ENCODE peak calls at places on chromosomes 2 and 18, in ten cellular contexts. One of them, this sample, is unnamed.
A peak's percentile ranks its signal among the peaks of the same experiment; 100 is the strongest.

GRCh38 chr18:36942264-36942663 is 113.3 kb downstream of the KIAA1328 start:
- DNase-seq in AG08395: peak; percentile 25
- DNase-seq in activated CD8-positive, alpha-beta memory T cell treated with anti-CD3 and anti-CD28 coated beads, Interleukin-2, amount 50 U/mL, for 4 hours: no peak
- DNase-seq in ovary: no peak
- DNase-seq in stimulated activated CD8-positive, alpha-beta memory T cell treated with anti-CD3 and anti-CD28 coated beads, Interleukin-2, amount 100 ng/mL, for 48 hours: no peak
- DNase-seq in NCI-H2081: peak; percentile 34
- DNase-seq in bronchial epithelial cell: peak; percentile 45
- DNase-seq in lower leg skin: no peak
- DNase-seq in tibial nerve: no peak
- DNase-seq in aorta: no peak
- DNase-seq in this sample: no peak

GRCh38 chr2:175854665-175855064 is 147.4 kb downstream of the LNPK start:
- DNase-seq in AG08395: peak; percentile 52
- DNase-seq in activated CD8-positive, alpha-beta memory T cell treated with anti-CD3 and anti-CD28 coated beads, Interleukin-2, amount 50 U/mL, for 4 hours: no peak
- DNase-seq in ovary: no peak
- DNase-seq in stimulated activated CD8-positive, alpha-beta memory T cell treated with anti-CD3 and anti-CD28 coated beads, Interleukin-2, amount 100 ng/mL, for 48 hours: no peak
- DNase-seq in NCI-H2081: peak; percentile 24
- DNase-seq in bronchial epithelial cell: no peak
- DNase-seq in lower leg skin: no peak
- DNase-seq in tibial nerve: no peak
- DNase-seq in aorta: no peak
- DNase-seq in this sample: no peak

GRCh38 chr2:233059797-233060499 is at the start of gene INPP5D:
- DNase-seq in AG08395: no peak
- DNase-seq in activated CD8-positive, alpha-beta memory T cell treated with anti-CD3 and anti-CD28 coated beads, Interleukin-2, amount 50 U/mL, for 4 hours: peak; percentile 66
- DNase-seq in ovary: no peak
- DNase-seq in stimulated activated CD8-positive, alpha-beta memory T cell treated with anti-CD3 and anti-CD28 coated beads, Interleukin-2, amount 100 ng/mL, for 48 hours: no peak
- DNase-seq in NCI-H2081: no peak
- DNase-seq in bronchial epithelial cell: no peak
- DNase-seq in lower leg skin: peak; percentile 88
- DNase-seq in tibial nerve: no peak
- DNase-seq in aorta: peak; percentile 74
- DNase-seq in this sample: peak; percentile 48

GRCh38 chr2:134120160-134120717 is 133.6 kb upstream of the MGAT5 start:
- DNase-seq in AG08395: no peak
- DNase-seq in activated CD8-positive, alpha-beta memory T cell treated with anti-CD3 and anti-CD28 coated beads, Interleukin-2, amount 50 U/mL, for 4 hours: peak; percentile 45
- DNase-seq in ovary: peak; percentile 41
- DNase-seq in stimulated activated CD8-positive, alpha-beta memory T cell treated with anti-CD3 and anti-CD28 coated beads, Interleukin-2, amount 100 ng/mL, for 48 hours: no peak
- DNase-seq in NCI-H2081: no peak
- DNase-seq in bronchial epithelial cell: no peak
- DNase-seq in lower leg skin: no peak
- DNase-seq in tibial nerve: no peak
- DNase-seq in aorta: peak; percentile 56
- DNase-seq in this sample: no peak

GRCh38 chr2:37459095-37459981 is 114.9 kb downstream of the QPCT start:
- DNase-seq in AG08395: peak; percentile 35
- DNase-seq in activated CD8-positive, alpha-beta memory T cell treated with anti-CD3 and anti-CD28 coated beads, Interleukin-2, amount 50 U/mL, for 4 hours: no peak
- DNase-seq in ovary: no peak
- DNase-seq in stimulated activated CD8-positive, alpha-beta memory T cell treated with anti-CD3 and anti-CD28 coated beads, Interleukin-2, amount 100 ng/mL, for 48 hours: no peak
- DNase-seq in NCI-H2081: no peak
- DNase-seq in bronchial epithelial cell: peak; percentile 81
- DNase-seq in lower leg skin: no peak
- DNase-seq in tibial nerve: no peak
- DNase-seq in aorta: no peak
- DNase-seq in this sample: no peak

GRCh38 chr2:2464095-2464494 is 133.0 kb upstream of the MYT1L start:
- DNase-seq in AG08395: no peak
- DNase-seq in activated CD8-positive, alpha-beta memory T cell treated with anti-CD3 and anti-CD28 coated beads, Interleukin-2, amount 50 U/mL, for 4 hours: no peak
- DNase-seq in ovary: no peak
- DNase-seq in stimulated activated CD8-positive, alpha-beta memory T cell treated with anti-CD3 and anti-CD28 coated beads, Interleukin-2, amount 100 ng/mL, for 48 hours: no peak
- DNase-seq in NCI-H2081: no peak
- DNase-seq in bronchial epithelial cell: no peak
- DNase-seq in lower leg skin: no peak
- DNase-seq in tibial nerve: no peak
- DNase-seq in aorta: no peak
- DNase-seq in this sample: no peak

GRCh38 chr2:211174021-211174420 is 617.6 kb downstream of the CPS1 start:
- DNase-seq in AG08395: no peak
- DNase-seq in activated CD8-positive, alpha-beta memory T cell treated with anti-CD3 and anti-CD28 coated beads, Interleukin-2, amount 50 U/mL, for 4 hours: no peak
- DNase-seq in ovary: no peak
- DNase-seq in stimulated activated CD8-positive, alpha-beta memory T cell treated with anti-CD3 and anti-CD28 coated beads, Interleukin-2, amount 100 ng/mL, for 48 hours: no peak
- DNase-seq in NCI-H2081: no peak
- DNase-seq in bronchial epithelial cell: no peak
- DNase-seq in lower leg skin: no peak
- DNase-seq in tibial nerve: no peak
- DNase-seq in aorta: no peak
- DNase-seq in this sample: no peak

GRCh38 chr2:7237476-7237875 is 320.3 kb downstream of the RNF144A start:
- DNase-seq in AG08395: no peak
- DNase-seq in activated CD8-positive, alpha-beta memory T cell treated with anti-CD3 and anti-CD28 coated beads, Interleukin-2, amount 50 U/mL, for 4 hours: no peak
- DNase-seq in ovary: no peak
- DNase-seq in stimulated activated CD8-positive, alpha-beta memory T cell treated with anti-CD3 and anti-CD28 coated beads, Interleukin-2, amount 100 ng/mL, for 48 hours: no peak
- DNase-seq in NCI-H2081: no peak
- DNase-seq in bronchial epithelial cell: no peak
- DNase-seq in lower leg skin: no peak
- DNase-seq in tibial nerve: no peak
- DNase-seq in aorta: no peak
- DNase-seq in this sample: no peak

GRCh38 chr2:8015848-8016580 is 665.8 kb upstream of the ID2 start:
- DNase-seq in AG08395: peak; percentile 8
- DNase-seq in activated CD8-positive, alpha-beta memory T cell treated with anti-CD3 and anti-CD28 coated beads, Interleukin-2, amount 50 U/mL, for 4 hours: no peak
- DNase-seq in ovary: no peak
- DNase-seq in stimulated activated CD8-positive, alpha-beta memory T cell treated with anti-CD3 and anti-CD28 coated beads, Interleukin-2, amount 100 ng/mL, for 48 hours: no peak
- DNase-seq in NCI-H2081: no peak
- DNase-seq in bronchial epithelial cell: no peak
- DNase-seq in lower leg skin: no peak
- DNase-seq in tibial nerve: no peak
- DNase-seq in aorta: no peak
- DNase-seq in this sample: no peak

GRCh38 chr2:233643128-233643527 is 6.9 kb downstream of the UGT1A10 start:
- DNase-seq in AG08395: no peak
- DNase-seq in activated CD8-positive, alpha-beta memory T cell treated with anti-CD3 and anti-CD28 coated beads, Interleukin-2, amount 50 U/mL, for 4 hours: no peak
- DNase-seq in ovary: no peak
- DNase-seq in stimulated activated CD8-positive, alpha-beta memory T cell treated with anti-CD3 and anti-CD28 coated beads, Interleukin-2, amount 100 ng/mL, for 48 hours: no peak
- DNase-seq in NCI-H2081: no peak
- DNase-seq in bronchial epithelial cell: peak; percentile 54
- DNase-seq in lower leg skin: no peak
- DNase-seq in tibial nerve: no peak
- DNase-seq in aorta: no peak
- DNase-seq in this sample: no peak

GRCh38 chr2:218130373-218130772 is 4.5 kb downstream of the CXCR2 start:
- DNase-seq in AG08395: no peak
- DNase-seq in activated CD8-positive, alpha-beta memory T cell treated with anti-CD3 and anti-CD28 coated beads, Interleukin-2, amount 50 U/mL, for 4 hours: no peak
- DNase-seq in ovary: no peak
- DNase-seq in stimulated activated CD8-positive, alpha-beta memory T cell treated with anti-CD3 and anti-CD28 coated beads, Interleukin-2, amount 100 ng/mL, for 48 hours: no peak
- DNase-seq in NCI-H2081: no peak
- DNase-seq in bronchial epithelial cell: no peak
- DNase-seq in lower leg skin: no peak
- DNase-seq in tibial nerve: no peak
- DNase-seq in aorta: no peak
- DNase-seq in this sample: no peak

GRCh38 chr2:62968668-62969067 is 82.0 kb upstream of the OTX1 start:
- DNase-seq in AG08395: no peak
- DNase-seq in activated CD8-positive, alpha-beta memory T cell treated with anti-CD3 and anti-CD28 coated beads, Interleukin-2, amount 50 U/mL, for 4 hours: no peak
- DNase-seq in ovary: no peak
- DNase-seq in stimulated activated CD8-positive, alpha-beta memory T cell treated with anti-CD3 and anti-CD28 coated beads, Interleukin-2, amount 100 ng/mL, for 48 hours: no peak
- DNase-seq in NCI-H2081: no peak
- DNase-seq in bronchial epithelial cell: peak; percentile 57
- DNase-seq in lower leg skin: no peak
- DNase-seq in tibial nerve: no peak
- DNase-seq in aorta: no peak
- DNase-seq in this sample: no peak

GRCh38 chr18:58402247-58402646 is 226.6 kb downstream of the ALPK2 start:
- DNase-seq in AG08395: peak; percentile 53
- DNase-seq in activated CD8-positive, alpha-beta memory T cell treated with anti-CD3 and anti-CD28 coated beads, Interleukin-2, amount 50 U/mL, for 4 hours: no peak
- DNase-seq in ovary: no peak
- DNase-seq in stimulated activated CD8-positive, alpha-beta memory T cell treated with anti-CD3 and anti-CD28 coated beads, Interleukin-2, amount 100 ng/mL, for 48 hours: no peak
- DNase-seq in NCI-H2081: no peak
- DNase-seq in bronchial epithelial cell: peak; percentile 54
- DNase-seq in lower leg skin: no peak
- DNase-seq in tibial nerve: no peak
- DNase-seq in aorta: no peak
- DNase-seq in this sample: peak; percentile 55

GRCh38 chr18:43982582-43982981 is 698.1 kb upstream of the SETBP1 start:
- DNase-seq in AG08395: no peak
- DNase-seq in activated CD8-positive, alpha-beta memory T cell treated with anti-CD3 and anti-CD28 coated beads, Interleukin-2, amount 50 U/mL, for 4 hours: no peak
- DNase-seq in ovary: no peak
- DNase-seq in stimulated activated CD8-positive, alpha-beta memory T cell treated with anti-CD3 and anti-CD28 coated beads, Interleukin-2, amount 100 ng/mL, for 48 hours: no peak
- DNase-seq in NCI-H2081: no peak
- DNase-seq in bronchial epithelial cell: no peak
- DNase-seq in lower leg skin: no peak
- DNase-seq in tibial nerve: no peak
- DNase-seq in aorta: no peak
- DNase-seq in this sample: no peak

GRCh38 chr18:2905802-2906521 is 59.2 kb downstream of the EMILIN2 start:
- DNase-seq in AG08395: peak; percentile 78
- DNase-seq in activated CD8-positive, alpha-beta memory T cell treated with anti-CD3 and anti-CD28 coated beads, Interleukin-2, amount 50 U/mL, for 4 hours: peak; percentile 31
- DNase-seq in ovary: peak; percentile 79
- DNase-seq in stimulated activated CD8-positive, alpha-beta memory T cell treated with anti-CD3 and anti-CD28 coated beads, Interleukin-2, amount 100 ng/mL, for 48 hours: peak; percentile 39
- DNase-seq in NCI-H2081: peak; percentile 84
- DNase-seq in bronchial epithelial cell: no peak
- DNase-seq in lower leg skin: peak; percentile 95
- DNase-seq in tibial nerve: peak; percentile 30
- DNase-seq in aorta: peak; percentile 89
- DNase-seq in this sample: no peak

GRCh38 chr2:11488809-11489208 is 22.8 kb upstream of the E2F6 start:
- DNase-seq in AG08395: no peak
- DNase-seq in activated CD8-positive, alpha-beta memory T cell treated with anti-CD3 and anti-CD28 coated beads, Interleukin-2, amount 50 U/mL, for 4 hours: no peak
- DNase-seq in ovary: no peak
- DNase-seq in stimulated activated CD8-positive, alpha-beta memory T cell treated with anti-CD3 and anti-CD28 coated beads, Interleukin-2, amount 100 ng/mL, for 48 hours: no peak
- DNase-seq in NCI-H2081: no peak
- DNase-seq in bronchial epithelial cell: no peak
- DNase-seq in lower leg skin: no peak
- DNase-seq in tibial nerve: no peak
- DNase-seq in aorta: no peak
- DNase-seq in this sample: no peak

GRCh38 chr2:211468881-211469280 is 912.5 kb downstream of the CPS1 start:
- DNase-seq in AG08395: no peak
- DNase-seq in activated CD8-positive, alpha-beta memory T cell treated with anti-CD3 and anti-CD28 coated beads, Interleukin-2, amount 50 U/mL, for 4 hours: no peak
- DNase-seq in ovary: no peak
- DNase-seq in stimulated activated CD8-positive, alpha-beta memory T cell treated with anti-CD3 and anti-CD28 coated beads, Interleukin-2, amount 100 ng/mL, for 48 hours: no peak
- DNase-seq in NCI-H2081: peak; percentile 19
- DNase-seq in bronchial epithelial cell: no peak
- DNase-seq in lower leg skin: no peak
- DNase-seq in tibial nerve: no peak
- DNase-seq in aorta: no peak
- DNase-seq in this sample: no peak

GRCh38 chr2:112927745-112928144 is 16.8 kb downstream of the IL37 start:
- DNase-seq in AG08395: no peak
- DNase-seq in activated CD8-positive, alpha-beta memory T cell treated with anti-CD3 and anti-CD28 coated beads, Interleukin-2, amount 50 U/mL, for 4 hours: no peak
- DNase-seq in ovary: no peak
- DNase-seq in stimulated activated CD8-positive, alpha-beta memory T cell treated with anti-CD3 and anti-CD28 coated beads, Interleukin-2, amount 100 ng/mL, for 48 hours: no peak
- DNase-seq in NCI-H2081: no peak
- DNase-seq in bronchial epithelial cell: no peak
- DNase-seq in lower leg skin: no peak
- DNase-seq in tibial nerve: no peak
- DNase-seq in aorta: no peak
- DNase-seq in this sample: no peak

GRCh38 chr2:33111002-33111446 is 164.3 kb downstream of the LTBP1 start:
- DNase-seq in AG08395: peak; percentile 32
- DNase-seq in activated CD8-positive, alpha-beta memory T cell treated with anti-CD3 and anti-CD28 coated beads, Interleukin-2, amount 50 U/mL, for 4 hours: no peak
- DNase-seq in ovary: peak; percentile 27
- DNase-seq in stimulated activated CD8-positive, alpha-beta memory T cell treated with anti-CD3 and anti-CD28 coated beads, Interleukin-2, amount 100 ng/mL, for 48 hours: no peak
- DNase-seq in NCI-H2081: no peak
- DNase-seq in bronchial epithelial cell: peak; percentile 87
- DNase-seq in lower leg skin: no peak
- DNase-seq in tibial nerve: no peak
- DNase-seq in aorta: no peak
- DNase-seq in this sample: no peak

GRCh38 chr2:39608212-39608575 is 57.5 kb upstream of the TMEM178A start:
- DNase-seq in AG08395: no peak
- DNase-seq in activated CD8-positive, alpha-beta memory T cell treated with anti-CD3 and anti-CD28 coated beads, Interleukin-2, amount 50 U/mL, for 4 hours: no peak
- DNase-seq in ovary: no peak
- DNase-seq in stimulated activated CD8-positive, alpha-beta memory T cell treated with anti-CD3 and anti-CD28 coated beads, Interleukin-2, amount 100 ng/mL, for 48 hours: no peak
- DNase-seq in NCI-H2081: no peak
- DNase-seq in bronchial epithelial cell: no peak
- DNase-seq in lower leg skin: no peak
- DNase-seq in tibial nerve: no peak
- DNase-seq in aorta: no peak
- DNase-seq in this sample: no peak

GRCh38 chr2:11123001-11123809 is 32.1 kb upstream of the SLC66A3 start:
- DNase-seq in AG08395: no peak
- DNase-seq in activated CD8-positive, alpha-beta memory T cell treated with anti-CD3 and anti-CD28 coated beads, Interleukin-2, amount 50 U/mL, for 4 hours: no peak
- DNase-seq in ovary: no peak
- DNase-seq in stimulated activated CD8-positive, alpha-beta memory T cell treated with anti-CD3 and anti-CD28 coated beads, Interleukin-2, amount 100 ng/mL, for 48 hours: no peak
- DNase-seq in NCI-H2081: peak; percentile 54
- DNase-seq in bronchial epithelial cell: no peak
- DNase-seq in lower leg skin: no peak
- DNase-seq in tibial nerve: no peak
- DNase-seq in aorta: no peak
- DNase-seq in this sample: no peak

GRCh38 chr2:73283545-73284295 is 558 bp downstream of the FBXO41 start:
- DNase-seq in AG08395: no peak
- DNase-seq in activated CD8-positive, alpha-beta memory T cell treated with anti-CD3 and anti-CD28 coated beads, Interleukin-2, amount 50 U/mL, for 4 hours: peak; percentile 28
- DNase-seq in ovary: no peak
- DNase-seq in stimulated activated CD8-positive, alpha-beta memory T cell treated with anti-CD3 and anti-CD28 coated beads, Interleukin-2, amount 100 ng/mL, for 48 hours: no peak
- DNase-seq in NCI-H2081: peak; percentile 36
- DNase-seq in bronchial epithelial cell: no peak
- DNase-seq in lower leg skin: peak; percentile 81
- DNase-seq in tibial nerve: no peak
- DNase-seq in aorta: no peak
- DNase-seq in this sample: no peak

GRCh38 chr2:143530753-143531152 is 401.5 kb downstream of the ARHGAP15 start:
- DNase-seq in AG08395: no peak
- DNase-seq in activated CD8-positive, alpha-beta memory T cell treated with anti-CD3 and anti-CD28 coated beads, Interleukin-2, amount 50 U/mL, for 4 hours: no peak
- DNase-seq in ovary: no peak
- DNase-seq in stimulated activated CD8-positive, alpha-beta memory T cell treated with anti-CD3 and anti-CD28 coated beads, Interleukin-2, amount 100 ng/mL, for 48 hours: no peak
- DNase-seq in NCI-H2081: peak; percentile 64
- DNase-seq in bronchial epithelial cell: no peak
- DNase-seq in lower leg skin: no peak
- DNase-seq in tibial nerve: no peak
- DNase-seq in aorta: no peak
- DNase-seq in this sample: no peak

GRCh38 chr2:143698888-143699570 is 569.8 kb downstream of the ARHGAP15 start:
- DNase-seq in AG08395: no peak
- DNase-seq in activated CD8-positive, alpha-beta memory T cell treated with anti-CD3 and anti-CD28 coated beads, Interleukin-2, amount 50 U/mL, for 4 hours: no peak
- DNase-seq in ovary: no peak
- DNase-seq in stimulated activated CD8-positive, alpha-beta memory T cell treated with anti-CD3 and anti-CD28 coated beads, Interleukin-2, amount 100 ng/mL, for 48 hours: no peak
- DNase-seq in NCI-H2081: no peak
- DNase-seq in bronchial epithelial cell: no peak
- DNase-seq in lower leg skin: no peak
- DNase-seq in tibial nerve: no peak
- DNase-seq in aorta: no peak
- DNase-seq in this sample: no peak

GRCh38 chr18:60686142-60686541 is 313.6 kb upstream of the MC4R start:
- DNase-seq in AG08395: no peak
- DNase-seq in activated CD8-positive, alpha-beta memory T cell treated with anti-CD3 and anti-CD28 coated beads, Interleukin-2, amount 50 U/mL, for 4 hours: no peak
- DNase-seq in ovary: no peak
- DNase-seq in stimulated activated CD8-positive, alpha-beta memory T cell treated with anti-CD3 and anti-CD28 coated beads, Interleukin-2, amount 100 ng/mL, for 48 hours: no peak
- DNase-seq in NCI-H2081: no peak
- DNase-seq in bronchial epithelial cell: no peak
- DNase-seq in lower leg skin: no peak
- DNase-seq in tibial nerve: no peak
- DNase-seq in aorta: no peak
- DNase-seq in this sample: no peak

GRCh38 chr2:40130251-40130994 is 321.5 kb downstream of the SLC8A1 start:
- DNase-seq in AG08395: peak; percentile 10
- DNase-seq in activated CD8-positive, alpha-beta memory T cell treated with anti-CD3 and anti-CD28 coated beads, Interleukin-2, amount 50 U/mL, for 4 hours: no peak
- DNase-seq in ovary: no peak
- DNase-seq in stimulated activated CD8-positive, alpha-beta memory T cell treated with anti-CD3 and anti-CD28 coated beads, Interleukin-2, amount 100 ng/mL, for 48 hours: no peak
- DNase-seq in NCI-H2081: no peak
- DNase-seq in bronchial epithelial cell: no peak
- DNase-seq in lower leg skin: no peak
- DNase-seq in tibial nerve: no peak
- DNase-seq in aorta: no peak
- DNase-seq in this sample: no peak

GRCh38 chr2:421406-421805 is 133.5 kb upstream of the ALKAL2 start:
- DNase-seq in AG08395: no peak
- DNase-seq in activated CD8-positive, alpha-beta memory T cell treated with anti-CD3 and anti-CD28 coated beads, Interleukin-2, amount 50 U/mL, for 4 hours: no peak
- DNase-seq in ovary: no peak
- DNase-seq in stimulated activated CD8-positive, alpha-beta memory T cell treated with anti-CD3 and anti-CD28 coated beads, Interleukin-2, amount 100 ng/mL, for 48 hours: no peak
- DNase-seq in NCI-H2081: no peak
- DNase-seq in bronchial epithelial cell: no peak
- DNase-seq in lower leg skin: peak; percentile 49
- DNase-seq in tibial nerve: no peak
- DNase-seq in aorta: no peak
- DNase-seq in this sample: no peak

GRCh38 chr2:156908825-156909224 is 348.7 kb upstream of the GALNT5 start:
- DNase-seq in AG08395: peak; percentile 55
- DNase-seq in activated CD8-positive, alpha-beta memory T cell treated with anti-CD3 and anti-CD28 coated beads, Interleukin-2, amount 50 U/mL, for 4 hours: no peak
- DNase-seq in ovary: no peak
- DNase-seq in stimulated activated CD8-positive, alpha-beta memory T cell treated with anti-CD3 and anti-CD28 coated beads, Interleukin-2, amount 100 ng/mL, for 48 hours: no peak
- DNase-seq in NCI-H2081: no peak
- DNase-seq in bronchial epithelial cell: peak; percentile 85
- DNase-seq in lower leg skin: no peak
- DNase-seq in tibial nerve: no peak
- DNase-seq in aorta: no peak
- DNase-seq in this sample: no peak

This sample was measured in breast epithelium.